ENCODE peak calls at places on chromosomes 13 and 19, in ten cellular contexts. N, H, T, Y, M, O, Z, S, C and V are unnamed samples.

GRCh38 chr13:43003729-43004128 is 11.7 kb upstream of the EPSTI1 start:
- DNase-seq in C (no peak), S (no peak), T (no peak), O (no peak), M (no peak), N (no peak), H (no peak), Z (no peak), Y (no peak), V (no peak)

GRCh38 chr13:98965325-98965724 is 12.5 kb downstream of the DOCK9 start:
- DNase-seq in H (no peak), S (no peak), T (no peak), Y (no peak), O (no peak), N (no peak), C (no peak), M (no peak), Z (no peak), V (no peak)

GRCh38 chr19:58575183-58576041 is 2.3 kb upstream of the MZF1 start:
- DNase-seq in Z (peak), O (peak), S (peak), H (peak), Y (peak), T (peak), C (peak), N (peak), M (peak), V (no peak)

GRCh38 chr13:92842145-92842544 is 384.5 kb upstream of the GPC6 start:
- DNase-seq in S (peak), Y (no peak), N (no peak), O (no peak), T (no peak), Z (no peak), H (no peak), M (peak), C (peak), V (no peak)

GRCh38 chr19:36417752-36418286 is 625 bp downstream of the ZFP82 start:
- DNase-seq in T (no peak), S (no peak), N (peak), M (no peak), O (no peak), C (no peak), H (no peak), Y (no peak), Z (no peak), V (no peak)

GRCh38 chr13:29901714-29902631 is 51.6 kb upstream of the UBL3 start:
- DNase-seq in T (no peak), N (no peak), C (no peak), O (no peak), S (peak), Y (peak), Z (peak), M (peak), H (peak), V (no peak)

GRCh38 chr19:12778020-12778904 is 2.9 kb upstream of the HOOK2 start:
- DNase-seq in S (peak), H (peak), T (peak), O (peak), Z (no peak), M (peak), Y (no peak), N (peak), C (peak), V (no peak)

GRCh38 chr19:58350001-58350801 is 3.1 kb downstream of the A1BG start:
- DNase-seq in N (no peak), O (no peak), Z (no peak), H (no peak), S (no peak), Y (no peak), C (no peak), T (no peak), M (no peak), V (no peak)

GRCh38 chr13:46637213-46637612 is 84.2 kb downstream of the LRCH1 start:
- DNase-seq in Z (no peak), H (no peak), N (no peak), T (no peak), S (no peak), C (no peak), Y (no peak), M (no peak), O (no peak), V (no peak)

GRCh38 chr13:73544175-73544574 is 485.4 kb downstream of the KLF5 start:
- DNase-seq in T (no peak), S (no peak), C (no peak), M (no peak), Z (no peak), Y (no peak), N (no peak), H (no peak), O (no peak), V (no peak)

GRCh38 chr19:18205180-18205915 is 1.5 kb upstream of the RAB3A start:
- DNase-seq in N (peak), H (peak), M (peak), T (peak), S (peak), Z (peak), C (peak), Y (peak), O (peak), V (peak)

GRCh38 chr19:10290439-10290875 is 705 bp downstream of the ICAM5 start:
- DNase-seq in N (peak), O (no peak), S (no peak), T (no peak), H (no peak), Y (no peak), M (peak), Z (no peak), C (no peak), V (no peak)

GRCh38 chr13:46295531-46296464 is 84.1 kb downstream of the LRRC63 start:
- DNase-seq in S (peak), O (peak), Y (peak), M (peak), N (no peak), C (peak), T (no peak), H (peak), Z (peak), V (no peak)

GRCh38 chr19:8610928-8611284 is 391 bp upstream of the ADAMTS10 start:
- DNase-seq in M (no peak), T (no peak), C (no peak), Z (no peak), O (no peak), Y (no peak), S (no peak), H (no peak), N (no peak), V (no peak)

GRCh38 chr19:8490395-8490760 is 12.1 kb downstream of the PRAM1 start:
- DNase-seq in Z (no peak), O (no peak), T (no peak), N (no peak), M (no peak), H (no peak), S (no peak), Y (no peak), C (no peak), V (no peak)

GRCh38 chr13:100382787-100383186 is 205.8 kb downstream of the GGACT start:
- DNase-seq in Z (no peak), T (no peak), N (no peak), H (no peak), M (peak), Y (no peak), O (no peak), C (no peak), S (peak), V (no peak)

GRCh38 chr19:3283886-3284657 is 59.6 kb downstream of the CELF5 start:
- DNase-seq in M (no peak), C (no peak), T (no peak), H (no peak), N (no peak), Y (no peak), O (no peak), Z (no peak), S (no peak), V (no peak)

GRCh38 chr19:36152061-36152885 is at the start of gene COX7A1:
- DNase-seq in N (no peak), Y (no peak), T (no peak), Z (no peak), H (peak), O (peak), C (peak), M (no peak), S (no peak), V (no peak)

GRCh38 chr13:26872444-26873173 is 112.0 kb upstream of the GPR12 start:
- DNase-seq in O (peak), M (peak), C (no peak), H (peak), Y (peak), Z (peak), S (no peak), T (peak), N (peak), V (peak)

GRCh38 chr19:8209111-8209964 is at the start of gene CERS4:
- DNase-seq in N (peak), H (peak), O (peak), C (peak), Y (peak), S (peak), Z (peak), M (peak), T (peak), V (peak)

GRCh38 chr13:95440441-95441088 is 112.0 kb upstream of the CLDN10 start:
- DNase-seq in C (no peak), Z (no peak), T (no peak), H (no peak), M (no peak), S (no peak), N (no peak), O (no peak), Y (no peak), V (no peak)

GRCh38 chr13:93244141-93244917 is 17.7 kb downstream of the GPC6 start:
- DNase-seq in M (peak), C (peak), T (no peak), H (no peak), Y (no peak), N (no peak), Z (no peak), S (peak), O (no peak), V (no peak)

GRCh38 chr19:46784262-46785053 is 3.9 kb downstream of the SLC1A5 start:
- DNase-seq in Z (no peak), O (peak), T (peak), S (peak), C (peak), Y (no peak), N (peak), H (peak), M (peak), V (peak)

GRCh38 chr13:30429721-30430694 is 7.7 kb downstream of the UBE2L5 start:
- DNase-seq in O (no peak), N (no peak), Y (no peak), C (no peak), S (peak), M (peak), Z (no peak), H (no peak), T (peak), V (no peak)

GRCh38 chr13:114106526-114106925 is 25.9 kb downstream of the RASA3 start:
- DNase-seq in M (no peak), S (no peak), O (no peak), N (no peak), H (no peak), Y (no peak), C (no peak), Z (no peak), T (no peak), V (no peak)

GRCh38 chr13:34076943-34077703 is 259.2 kb downstream of the RFC3 start:
- DNase-seq in S (peak), N (no peak), M (peak), O (no peak), Y (no peak), T (no peak), Z (no peak), H (no peak), C (no peak), V (no peak)

GRCh38 chr13:44388427-44388826 is 14.8 kb downstream of the SERP2 start:
- DNase-seq in Y (no peak), T (peak), S (no peak), M (no peak), N (no peak), H (no peak), O (no peak), C (no peak), Z (no peak), V (no peak)

GRCh38 chr13:77001963-77002587 is 10.2 kb downstream of the CLN5 start:
- DNase-seq in O (no peak), S (no peak), T (no peak), Y (no peak), H (no peak), M (no peak), C (no peak), N (no peak), Z (no peak), V (no peak)

GRCh38 chr13:103694471-103694870 is 628.3 kb upstream of the SLC10A2 start:
- DNase-seq in Z (no peak), H (peak), Y (no peak), O (no peak), M (no peak), S (no peak), T (no peak), C (no peak), N (no peak), V (no peak)

GRCh38 chr13:31038834-31039552 is 106.5 kb downstream of the TEX26 start:
- DNase-seq in O (no peak), Z (no peak), S (peak), N (no peak), H (no peak), M (peak), T (no peak), C (peak), Y (no peak), V (no peak)

GRCh38 chr13:50401721-50402510 is 386.7 kb downstream of the KCNRG start:
- DNase-seq in Z (no peak), N (no peak), Y (no peak), T (no peak), H (no peak), O (no peak), C (no peak), S (peak), M (peak), V (no peak)

GRCh38 chr19:35013047-35013819 is 13.1 kb downstream of the GRAMD1A start:
- DNase-seq in T (peak), Y (peak), C (peak), M (peak), H (peak), Z (peak), N (peak), O (peak), S (peak), V (peak)

GRCh38 chr19:1437609-1438008 is 587 bp upstream of the RPS15 start:
- DNase-seq in S (no peak), C (no peak), T (no peak), Y (no peak), M (no peak), O (no peak), Z (no peak), H (no peak), N (no peak), V (no peak)
- H3K27ac ChIP-seq in S (no peak), C (no peak), T (peak), Y (no peak), M (no peak), O (peak), Z (no peak), H (peak), N (no peak), V (peak)

DNA sequence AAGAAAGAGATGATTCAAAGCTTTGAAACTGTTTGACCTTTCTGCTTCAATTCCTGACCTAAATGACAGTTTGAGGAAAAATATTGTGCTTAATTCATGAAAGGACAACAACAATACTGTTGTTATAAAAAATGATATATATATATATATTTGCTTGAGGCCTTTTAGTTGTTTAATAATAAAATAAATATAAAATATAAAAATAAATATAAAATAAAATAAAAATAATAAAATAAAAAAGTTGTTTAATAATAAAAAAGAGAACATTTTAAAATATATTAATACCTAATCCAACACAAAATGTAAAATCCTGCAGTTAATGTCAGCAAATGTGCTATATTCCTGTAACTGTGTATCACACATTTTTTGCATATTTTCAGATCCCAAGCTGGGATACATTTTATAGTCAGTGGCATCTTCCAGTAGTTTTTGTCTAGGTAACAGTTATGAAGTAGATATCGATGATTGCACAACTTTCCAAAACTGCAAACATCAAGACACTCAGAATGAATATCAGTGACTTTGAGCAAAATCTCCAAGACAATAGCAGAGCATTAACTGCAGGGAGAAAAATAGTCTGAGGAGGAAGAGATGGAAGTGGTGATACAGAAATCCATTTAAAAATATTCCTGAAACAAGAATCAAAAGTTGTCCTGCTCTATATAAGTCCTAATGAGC is 375.5 kb upstream of the KLHL1 start:
- DNase-seq in M (no peak), Y (no peak), H (no peak), S (no peak), C (no peak), N (no peak), Z (no peak), T (no peak), O (no peak), V (no peak)
- H3K27ac ChIP-seq in M (no peak), Y (no peak), H (no peak), S (no peak), C (no peak), N (no peak), Z (no peak), T (no peak), O (no peak), V (no peak)

GRCh38 chr13:102564564-102564963 is 32.2 kb upstream of the TPP2 start:
- DNase-seq in C (no peak), H (no peak), T (no peak), S (no peak), Z (no peak), M (no peak), O (no peak), Y (no peak), N (no peak), V (no peak)
- H3K27ac ChIP-seq in C (no peak), H (no peak), T (no peak), S (no peak), Z (no peak), M (no peak), O (no peak), Y (no peak), N (no peak), V (no peak)

DNA sequence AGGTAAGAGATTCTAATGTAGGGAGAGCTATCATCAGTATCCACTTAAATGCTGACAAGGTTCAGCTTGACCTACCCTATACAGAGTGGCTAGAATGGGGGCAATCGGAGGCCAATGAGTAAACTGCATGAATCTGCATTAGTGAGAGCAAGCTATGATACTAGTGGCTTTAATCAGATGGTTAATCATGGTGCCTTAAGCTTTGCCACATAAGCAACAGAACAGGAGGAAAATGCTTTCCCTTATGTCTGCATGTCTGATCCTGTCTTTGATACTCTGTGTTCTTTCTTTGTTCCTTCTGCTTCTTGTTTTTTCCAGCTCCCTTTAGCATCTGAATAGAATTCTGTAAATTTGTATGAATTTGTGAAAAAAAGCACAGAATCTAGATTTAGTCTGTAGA is 91.1 kb downstream of the WDFY2 start:
- DNase-seq in Y (no peak), S (no peak), T (no peak), M (no peak), O (no peak), H (no peak), Z (no peak), C (no peak), N (no peak), V (no peak)
- H3K27ac ChIP-seq in Y (no peak), S (no peak), T (no peak), M (no peak), O (no peak), H (no peak), Z (no peak), C (no peak), N (no peak), V (no peak)